ENCODE peak calls at places on chromosomes 13 and 19, in four cellular contexts. A, U, F and L are unnamed samples.

GRCh38 chr13:79853258-79853657 is 372.3 kb downstream of the NDFIP2 start:
- DNase-seq in A (no peak), U (no peak), F (no peak), L (no peak)

GRCh38 chr13:75136151-75136550 is 345.8 kb downstream of the TBC1D4 start:
- DNase-seq in A (no peak), U (no peak), F (no peak), L (no peak)

GRCh38 chr13:110352735-110353134 is 45.7 kb downstream of the COL4A2 start:
- DNase-seq in A (no peak), U (no peak), F (no peak), L (no peak)

GRCh38 chr19:30675086-30675485 is 302.9 kb downstream of the ZNF536 start:
- DNase-seq in A (no peak), U (no peak), F (no peak), L (no peak)

GRCh38 chr19:17076539-17076919 is 952 bp downstream of the MYO9B start:
- DNase-seq in A (no peak), U (no peak), F (no peak), L (no peak)

GRCh38 chr19:55690109-55690768 is 15.2 kb downstream of the EPN1 start:
- DNase-seq in A (no peak), U (no peak), F (no peak), L (no peak)

GRCh38 chr13:80778302-80778701 is 437.4 kb upstream of the SPRY2 start:
- DNase-seq in A (no peak), U (no peak), F (no peak), L (no peak)

GRCh38 chr19:3687774-3688706 is 12.2 kb downstream of the PIP5K1C start:
- DNase-seq in A (no peak), U (no peak), F (no peak), L (no peak)

GRCh38 chr13:29849071-29849541 is 1.3 kb downstream of the UBL3 start:
- DNase-seq in A (no peak), U (no peak), F (no peak), L (no peak)

GRCh38 chr13:26037302-26037701 is 14.5 kb downstream of the SHISA2 start:
- DNase-seq in A (no peak), U (no peak), F (no peak), L (no peak)

GRCh38 chr13:60043262-60043661 is 120.5 kb downstream of the DIAPH3 start:
- DNase-seq in A (no peak), U (peak; percentile 23), F (peak; percentile 6), L (no peak)

GRCh38 chr19:5099822-5100221 is 130.9 kb downstream of the KDM4B start:
- DNase-seq in A (no peak), U (no peak), F (no peak), L (no peak)

GRCh38 chr19:3506384-3507340 is 551 bp downstream of the FZR1 start:
- DNase-seq in A (no peak), U (no peak), F (no peak), L (no peak)

GRCh38 chr13:45196622-45197021 is 4.2 kb downstream of the KCTD4 start:
- DNase-seq in A (no peak), U (no peak), F (peak; percentile 81), L (peak; percentile 43)

GRCh38 chr13:45196091-45196490 is 4.8 kb downstream of the KCTD4 start:
- DNase-seq in A (no peak), U (no peak), F (no peak), L (no peak)

GRCh38 chr13:45195421-45195820 is 5.4 kb downstream of the KCTD4 start:
- DNase-seq in A (no peak), U (no peak), F (no peak), L (no peak)

GRCh38 chr13:45191874-45192273 is 9.0 kb downstream of the KCTD4 start:
- DNase-seq in A (no peak), U (no peak), F (no peak), L (no peak)

GRCh38 chr13:45194081-45194939 is 6.5 kb downstream of the KCTD4 start:
- DNase-seq in A (no peak), U (no peak), F (no peak), L (no peak)
- TF ChIP-seq CTCF in A (peak; percentile 41), U (no peak), F (no peak), L (peak; percentile 42)

GRCh38 chr13:66972659-66973058 is 257.5 kb downstream of the PCDH9 start:
- DNase-seq in A (no peak), U (no peak), F (no peak), L (no peak)
- TF ChIP-seq CTCF in A (no peak), U (no peak), F (no peak), L (no peak)

GRCh38 chr13:67299072-67299635 is 69.0 kb upstream of the PCDH9 start:
- DNase-seq in A (no peak), U (no peak), F (peak; percentile 78), L (peak; percentile 8)
- TF ChIP-seq CTCF in A (no peak), U (no peak), F (no peak), L (no peak)

DNA sequence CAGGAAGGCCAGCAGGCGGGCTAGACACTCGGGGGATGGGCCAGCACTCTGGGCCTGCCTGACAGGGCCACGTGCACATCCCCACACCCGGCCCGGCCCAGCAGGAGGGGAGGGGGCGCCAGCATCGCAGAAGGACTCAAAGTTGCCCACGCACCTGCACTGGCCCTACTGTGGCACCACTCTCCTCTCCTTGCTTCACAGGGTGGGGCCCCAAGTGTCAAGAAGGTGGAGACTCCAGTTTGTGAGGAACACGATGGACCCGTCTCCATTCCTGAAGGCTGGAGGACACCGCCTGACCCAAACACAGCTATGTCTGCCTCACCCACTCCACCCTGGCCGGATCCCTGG is 4.5 kb upstream of the A1BG start:
- DNase-seq in A (no peak), U (no peak), F (no peak), L (no peak)
- TF ChIP-seq CTCF in A (no peak), U (no peak), F (no peak), L (no peak)

GRCh38 chr13:47794963-47795362 is 206.1 kb downstream of the SUCLA2 start:
- DNase-seq in A (no peak), U (no peak), F (no peak), L (no peak)
- TF ChIP-seq CTCF in A (no peak), U (peak; percentile 37), F (peak; percentile 54), L (peak; percentile 61)

GRCh38 chr19:46716013-46716671 is 772 bp downstream of the PRKD2 start:
- DNase-seq in A (no peak), U (no peak), F (no peak), L (no peak)
- TF ChIP-seq CTCF in A (no peak), U (no peak), F (no peak), L (peak; percentile 30)

GRCh38 chr19:11558881-11559828 is at the start of gene ELOF1:
- DNase-seq in A (peak; percentile 95), U (peak; percentile 79), F (peak; percentile 96), L (peak; percentile 98)
- TF ChIP-seq CTCF in A (peak; percentile 22), U (peak; percentile 37), F (peak; percentile 17), L (peak; percentile 49)

DNA sequence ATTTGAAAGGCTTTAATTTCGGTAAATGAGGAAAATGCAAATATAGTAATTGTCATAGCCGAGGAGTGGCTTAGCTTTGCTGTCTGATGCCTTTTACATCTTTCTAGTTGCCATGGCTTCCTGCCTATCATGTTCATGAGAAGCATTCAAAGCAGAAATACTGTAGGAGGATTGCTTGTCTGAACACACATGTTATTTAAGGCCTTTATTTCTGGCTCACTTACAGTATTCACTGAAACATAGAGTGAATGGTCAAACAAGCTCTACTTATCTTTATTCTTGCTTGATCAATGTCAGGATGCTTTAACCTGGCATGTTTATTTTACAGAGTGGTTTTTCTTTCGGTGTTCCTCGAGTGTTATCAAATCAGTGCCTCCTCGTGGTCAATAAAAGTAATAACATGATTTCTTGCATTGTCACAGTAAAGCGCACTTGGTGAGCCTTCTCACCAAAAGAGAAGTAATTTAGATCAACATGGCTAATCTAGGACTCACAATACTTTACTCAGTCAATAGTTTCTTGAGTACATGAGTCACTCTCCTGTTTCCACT is 73.5 kb upstream of the PCDH17 start:
- DNase-seq in A (no peak), U (no peak), F (no peak), L (no peak)
- TF ChIP-seq CTCF in A (no peak), U (no peak), F (no peak), L (no peak)

GRCh38 chr19:38851622-38852230 is 1.9 kb upstream of the HNRNPL start:
- DNase-seq in A (peak; percentile 70), U (no peak), F (peak; percentile 92), L (peak; percentile 83)

GRCh38 chr19:38850231-38850975 is 617 bp upstream of the HNRNPL start:
- DNase-seq in A (peak; percentile 100), U (peak; percentile 100), F (peak; percentile 100), L (peak; percentile 100)

GRCh38 chr19:38852231-38853044 is 2.7 kb upstream of the HNRNPL start:
- DNase-seq in A (peak; percentile 33), U (no peak), F (peak; percentile 74), L (peak; percentile 85)

GRCh38 chr19:38849746-38850230 is at the start of gene HNRNPL:
- DNase-seq in A (no peak), U (no peak), F (no peak), L (no peak)

DNA sequence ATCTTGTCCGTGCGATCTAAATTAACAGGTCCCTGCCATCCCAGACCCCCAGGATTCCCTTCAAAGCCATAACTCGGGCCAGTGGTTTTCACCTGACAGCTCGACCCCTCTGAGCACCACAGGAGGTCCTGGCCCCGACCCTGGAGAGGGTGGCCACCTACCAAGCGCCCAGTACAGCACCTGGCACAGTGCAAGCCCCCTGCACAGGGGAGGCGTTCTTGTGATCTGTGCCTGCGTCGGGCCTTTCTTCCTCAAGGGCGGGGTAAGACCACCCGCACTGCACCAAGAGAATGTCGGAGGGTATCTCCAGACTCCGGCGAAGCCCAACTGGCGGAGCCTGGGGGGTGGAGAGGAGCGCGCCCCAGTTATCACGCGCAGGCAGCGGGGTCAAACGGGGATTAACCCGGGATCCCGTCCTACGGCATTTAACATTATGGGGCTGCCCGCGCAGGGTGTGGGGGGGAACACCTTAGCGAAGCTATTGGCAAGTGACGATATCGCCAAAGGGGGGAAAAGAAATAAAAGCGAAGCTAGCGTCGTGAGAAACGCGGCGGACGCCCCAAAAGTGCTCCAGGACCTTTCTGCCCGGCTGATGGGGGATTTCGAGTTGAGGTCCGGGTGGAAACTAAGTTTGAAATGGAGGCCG is 1.3 kb upstream of the HNRNPL start:
- DNase-seq in A (no peak), U (no peak), F (no peak), L (no peak)
- TF ChIP-seq CTCF in A (no peak), U (no peak), F (no peak), L (no peak)

GRCh38 chr19:6930190-6930589 is 42.8 kb downstream of the ADGRE1 start:
- DNase-seq in A (no peak), U (no peak), F (no peak), L (no peak)
- TF ChIP-seq CTCF in A (no peak), U (no peak), F (no peak), L (no peak)